ENCODE peak calls at places on chromosomes 13 and 19, in six cellular contexts. One of them, this sample, is unnamed.

GRCh38 chr13:72453161-72453560 is 274.3 kb downstream of the MZT1 start:
- DNase-seq in OCI-LY7: no peak
- DNase-seq in tibial nerve: no peak
- DNase-seq in heart right ventricle: no peak
- DNase-seq in fibroblast of lung: no peak
- DNase-seq in AG04450: no peak
- DNase-seq in this sample: no peak

GRCh38 chr19:6103217-6103644 is 7.1 kb downstream of the RFX2 start:
- DNase-seq in AG04450: peak; percentile 56
- DNase-seq in tibial nerve: peak; percentile 53
- DNase-seq in fibroblast of lung: peak; percentile 84
- DNase-seq in heart right ventricle: peak; percentile 61
- DNase-seq in OCI-LY7: no peak
- DNase-seq in this sample: no peak

GRCh38 chr19:3660493-3661219 is 34.1 kb upstream of the CACTIN start:
- DNase-seq in tibial nerve: no peak
- DNase-seq in heart right ventricle: no peak
- DNase-seq in OCI-LY7: no peak
- DNase-seq in AG04450: no peak
- DNase-seq in fibroblast of lung: no peak
- DNase-seq in this sample: no peak

GRCh38 chr19:49327878-49328544 is 3.0 kb upstream of the SLC6A16 start:
- DNase-seq in OCI-LY7: peak; percentile 87
- DNase-seq in fibroblast of lung: peak; percentile 20
- DNase-seq in AG04450: no peak
- DNase-seq in tibial nerve: no peak
- DNase-seq in heart right ventricle: no peak
- DNase-seq in this sample: no peak

GRCh38 chr13:52738719-52739467 is 727 bp downstream of the CNMD start:
- DNase-seq in AG04450: no peak
- DNase-seq in fibroblast of lung: no peak
- DNase-seq in OCI-LY7: no peak
- DNase-seq in tibial nerve: no peak
- DNase-seq in heart right ventricle: no peak
- DNase-seq in this sample: peak; percentile 9

GRCh38 chr19:1925544-1925943 is 15.4 kb upstream of the CSNK1G2 start:
- DNase-seq in OCI-LY7: no peak
- DNase-seq in tibial nerve: no peak
- DNase-seq in AG04450: no peak
- DNase-seq in fibroblast of lung: no peak
- DNase-seq in heart right ventricle: no peak
- DNase-seq in this sample: no peak

GRCh38 chr13:40315416-40316064 is 350.9 kb downstream of the FOXO1 start:
- DNase-seq in heart right ventricle: no peak
- DNase-seq in OCI-LY7: peak; percentile 37
- DNase-seq in tibial nerve: no peak
- DNase-seq in fibroblast of lung: no peak
- DNase-seq in AG04450: no peak
- DNase-seq in this sample: no peak

GRCh38 chr13:20776751-20777150 is 3.0 kb upstream of the EEF1AKMT1 start:
- DNase-seq in tibial nerve: no peak
- DNase-seq in heart right ventricle: no peak
- DNase-seq in AG04450: no peak
- DNase-seq in OCI-LY7: no peak
- DNase-seq in fibroblast of lung: no peak
- DNase-seq in this sample: no peak

GRCh38 chr13:105997436-105998232 is 537.8 kb downstream of the EFNB2 start:
- DNase-seq in tibial nerve: no peak
- DNase-seq in OCI-LY7: no peak
- DNase-seq in fibroblast of lung: no peak
- DNase-seq in heart right ventricle: no peak
- DNase-seq in AG04450: no peak
- DNase-seq in this sample: no peak

GRCh38 chr19:31294189-31294588 is 55.0 kb downstream of the TSHZ3 start:
- DNase-seq in OCI-LY7: no peak
- DNase-seq in AG04450: no peak
- DNase-seq in tibial nerve: no peak
- DNase-seq in heart right ventricle: no peak
- DNase-seq in fibroblast of lung: no peak
- DNase-seq in this sample: no peak

GRCh38 chr19:54133312-54133956 is 4.1 kb upstream of the CNOT3 start:
- DNase-seq in fibroblast of lung: no peak
- DNase-seq in OCI-LY7: no peak
- DNase-seq in tibial nerve: no peak
- DNase-seq in heart right ventricle: no peak
- DNase-seq in AG04450: peak; percentile 74
- DNase-seq in this sample: no peak

GRCh38 chr19:17235618-17236413 is 9.8 kb downstream of the OCEL1 start:
- DNase-seq in AG04450: peak; percentile 36
- DNase-seq in heart right ventricle: peak; percentile 77
- DNase-seq in tibial nerve: peak; percentile 54
- DNase-seq in fibroblast of lung: peak; percentile 72
- DNase-seq in OCI-LY7: peak; percentile 82
- DNase-seq in this sample: peak; percentile 7

GRCh38 chr19:17236831-17237543 is 8.7 kb downstream of the NR2F6 start:
- DNase-seq in AG04450: no peak
- DNase-seq in heart right ventricle: no peak
- DNase-seq in OCI-LY7: no peak
- DNase-seq in tibial nerve: no peak
- DNase-seq in fibroblast of lung: no peak
- DNase-seq in this sample: no peak

GRCh38 chr19:17236414-17236716 is 9.4 kb downstream of the NR2F6 start:
- DNase-seq in AG04450: no peak
- DNase-seq in tibial nerve: no peak
- DNase-seq in fibroblast of lung: no peak
- DNase-seq in heart right ventricle: no peak
- DNase-seq in OCI-LY7: no peak
- DNase-seq in this sample: no peak

GRCh38 chr19:17232258-17232657 is 6.2 kb downstream of the OCEL1 start:
- DNase-seq in tibial nerve: no peak
- DNase-seq in heart right ventricle: no peak
- DNase-seq in OCI-LY7: no peak
- DNase-seq in AG04450: no peak
- DNase-seq in fibroblast of lung: no peak
- DNase-seq in this sample: no peak

DNA sequence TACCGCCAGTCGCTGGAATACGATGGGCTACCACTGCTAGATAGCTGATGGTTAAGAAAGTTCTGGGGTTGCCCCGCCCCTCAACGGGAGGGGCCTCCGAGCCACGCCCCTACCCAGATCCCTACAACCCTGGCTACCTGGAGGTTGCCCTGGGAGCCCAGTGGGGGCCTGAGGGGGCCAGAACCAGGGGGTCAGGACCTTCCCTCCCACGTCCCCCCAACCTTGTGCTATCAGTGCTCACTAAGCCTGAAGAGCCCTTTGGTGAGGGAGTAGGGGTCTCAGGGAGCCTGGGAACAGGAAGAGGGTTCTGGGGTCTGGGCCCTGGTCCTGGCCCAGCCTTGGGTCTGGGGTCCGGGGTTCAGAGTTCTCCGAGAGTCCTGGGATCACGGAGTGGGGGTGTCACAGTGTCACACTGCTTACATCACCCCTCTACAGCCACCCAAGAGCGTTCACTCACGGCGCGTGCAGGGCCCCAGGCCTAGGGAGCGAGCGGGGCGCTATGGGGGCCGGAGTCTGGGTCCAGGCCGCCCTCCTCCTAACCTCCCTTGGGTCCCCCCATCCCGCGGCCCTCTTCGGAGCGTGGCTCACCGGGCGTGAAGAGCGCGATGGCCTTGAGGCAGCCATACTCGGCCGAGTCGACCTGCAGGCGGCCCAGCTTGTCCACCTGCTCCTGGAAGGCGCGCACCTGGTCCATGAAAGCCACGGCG is 9.0 kb downstream of the OCEL1 start:
- DNase-seq in OCI-LY7: peak; percentile 73
- DNase-seq in heart right ventricle: peak; percentile 50
- DNase-seq in fibroblast of lung: peak; percentile 50
- DNase-seq in AG04450: no peak
- DNase-seq in tibial nerve: no peak
- DNase-seq in this sample: no peak
- H3K27ac ChIP-seq in OCI-LY7: peak overlapping the region; percentile 58
- H3K27ac ChIP-seq in heart right ventricle: peak overlapping the region; percentile 72
- H3K27ac ChIP-seq in fibroblast of lung: peak overlapping the region; percentile 27
- H3K27ac ChIP-seq in AG04450: peak overlapping the region; percentile 52
- H3K27ac ChIP-seq in tibial nerve: peak overlapping the region; percentile 47
- H3K27ac ChIP-seq in this sample: peak overlapping the region; percentile 35

DNA sequence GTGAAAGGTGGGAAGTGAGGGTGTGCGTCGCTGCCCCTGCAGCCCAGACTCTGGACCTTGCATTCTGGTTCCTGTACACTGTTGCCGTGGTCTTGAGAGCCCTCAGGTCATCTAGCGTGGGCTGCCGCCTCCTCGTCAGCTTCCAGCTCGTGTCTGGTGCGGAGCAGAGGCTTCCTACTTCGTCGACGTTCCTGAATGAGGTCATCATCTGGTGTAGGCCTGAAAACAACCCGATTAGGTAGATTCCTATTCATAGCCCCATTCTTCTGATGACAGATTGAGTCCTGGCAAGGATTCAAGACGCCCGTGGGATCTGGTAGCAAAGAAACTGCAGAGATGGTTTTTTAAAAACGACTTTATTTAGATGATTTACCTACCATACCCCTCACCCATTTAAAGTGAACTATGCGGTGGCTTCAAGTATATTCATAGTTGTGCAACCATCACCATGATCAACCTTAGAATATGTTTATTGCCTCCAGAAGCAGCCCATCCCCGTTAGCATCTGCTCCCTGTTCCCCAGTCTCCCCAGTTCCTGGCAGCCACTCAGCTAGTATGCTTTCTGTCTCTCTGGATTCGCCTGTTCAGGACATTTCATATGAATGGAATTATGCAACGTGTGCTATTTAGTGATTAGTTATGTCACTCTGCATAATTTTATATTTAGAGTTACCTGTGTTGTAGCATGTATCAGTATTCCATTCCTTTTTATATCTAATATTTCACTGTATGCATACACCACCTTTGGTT is 13.8 kb downstream of the NAXD start:
- DNase-seq in tibial nerve: no peak
- DNase-seq in AG04450: no peak
- DNase-seq in OCI-LY7: no peak
- DNase-seq in fibroblast of lung: no peak
- DNase-seq in heart right ventricle: no peak
- DNase-seq in this sample: no peak
- H3K27ac ChIP-seq in tibial nerve: no peak overlapping the region
- H3K27ac ChIP-seq in AG04450: no peak overlapping the region
- H3K27ac ChIP-seq in OCI-LY7: no peak overlapping the region
- H3K27ac ChIP-seq in fibroblast of lung: no peak overlapping the region
- H3K27ac ChIP-seq in heart right ventricle: no peak overlapping the region
- H3K27ac ChIP-seq in this sample: no peak overlapping the region

DNA sequence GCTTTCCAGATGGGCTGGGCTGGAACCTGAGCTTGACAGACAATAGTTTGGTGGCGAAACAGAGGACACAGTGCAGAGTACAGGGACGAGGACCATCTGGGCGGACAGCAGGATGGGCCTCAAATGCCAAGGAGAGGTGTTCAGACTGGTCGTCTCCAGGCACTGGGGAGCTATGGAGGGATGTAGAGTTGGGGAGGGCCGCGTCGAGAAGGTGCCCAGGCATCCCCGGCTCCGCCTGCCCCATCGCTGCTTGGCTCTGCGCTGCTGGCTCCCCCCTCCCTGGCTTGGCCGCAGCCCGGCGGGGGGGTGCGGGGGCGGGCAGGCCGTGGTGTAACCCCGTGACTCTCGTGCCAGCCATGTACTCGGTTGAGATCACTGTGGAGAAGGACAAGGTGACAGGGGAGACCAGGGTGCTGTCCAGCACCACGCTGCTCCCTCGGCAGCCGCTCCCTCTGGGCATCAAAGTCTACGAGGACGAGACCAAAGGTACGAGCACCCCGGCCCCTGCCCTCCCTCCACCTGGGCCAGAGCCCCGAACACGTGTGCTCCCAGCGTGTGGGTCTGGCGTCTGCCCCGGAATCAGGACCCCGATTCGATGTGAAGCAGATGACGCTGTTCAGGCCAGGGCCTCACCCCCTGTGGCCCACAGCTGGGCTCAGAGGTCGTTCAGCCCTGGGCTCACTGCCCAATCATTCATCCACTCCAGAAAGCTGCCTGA is 10.8 kb upstream of the MISP start:
- DNase-seq in OCI-LY7: no peak
- DNase-seq in AG04450: no peak
- DNase-seq in heart right ventricle: no peak
- DNase-seq in fibroblast of lung: no peak
- DNase-seq in tibial nerve: no peak
- DNase-seq in this sample: peak; percentile 18
- H3K27ac ChIP-seq in OCI-LY7: no peak overlapping the region
- H3K27ac ChIP-seq in AG04450: no peak overlapping the region
- H3K27ac ChIP-seq in heart right ventricle: no peak overlapping the region
- H3K27ac ChIP-seq in fibroblast of lung: no peak overlapping the region
- H3K27ac ChIP-seq in tibial nerve: no peak overlapping the region
- H3K27ac ChIP-seq in this sample: no peak overlapping the region

GRCh38 chr13:112727581-112727980 is 37.7 kb downstream of the ATP11A start:
- DNase-seq in OCI-LY7: no peak
- DNase-seq in heart right ventricle: no peak
- DNase-seq in tibial nerve: no peak
- DNase-seq in AG04450: no peak
- DNase-seq in fibroblast of lung: no peak
- DNase-seq in this sample: no peak

GRCh38 chr13:112723771-112724170 is 33.9 kb downstream of the ATP11A start:
- DNase-seq in OCI-LY7: no peak
- DNase-seq in fibroblast of lung: no peak
- DNase-seq in AG04450: no peak
- DNase-seq in tibial nerve: no peak
- DNase-seq in heart right ventricle: no peak
- DNase-seq in this sample: no peak

GRCh38 chr13:112726018-112726767 is 36.4 kb downstream of the ATP11A start:
- DNase-seq in heart right ventricle: no peak
- DNase-seq in tibial nerve: no peak
- DNase-seq in fibroblast of lung: no peak
- DNase-seq in OCI-LY7: no peak
- DNase-seq in AG04450: no peak
- DNase-seq in this sample: no peak

GRCh38 chr13:112724788-112725345 is 35.0 kb downstream of the ATP11A start:
- DNase-seq in AG04450: no peak
- DNase-seq in tibial nerve: no peak
- DNase-seq in heart right ventricle: no peak
- DNase-seq in fibroblast of lung: no peak
- DNase-seq in OCI-LY7: no peak
- DNase-seq in this sample: no peak

GRCh38 chr13:112725346-112726017 is 35.6 kb downstream of the ATP11A start:
- DNase-seq in fibroblast of lung: no peak
- DNase-seq in tibial nerve: no peak
- DNase-seq in AG04450: no peak
- DNase-seq in heart right ventricle: no peak
- DNase-seq in OCI-LY7: no peak
- DNase-seq in this sample: no peak
- H3K27ac ChIP-seq in fibroblast of lung: no peak overlapping the region
- H3K27ac ChIP-seq in tibial nerve: no peak overlapping the region
- H3K27ac ChIP-seq in AG04450: no peak overlapping the region
- H3K27ac ChIP-seq in heart right ventricle: peak overlapping the region; percentile 91
- H3K27ac ChIP-seq in OCI-LY7: no peak overlapping the region
- H3K27ac ChIP-seq in this sample: peak overlapping the region; percentile 72

DNA sequence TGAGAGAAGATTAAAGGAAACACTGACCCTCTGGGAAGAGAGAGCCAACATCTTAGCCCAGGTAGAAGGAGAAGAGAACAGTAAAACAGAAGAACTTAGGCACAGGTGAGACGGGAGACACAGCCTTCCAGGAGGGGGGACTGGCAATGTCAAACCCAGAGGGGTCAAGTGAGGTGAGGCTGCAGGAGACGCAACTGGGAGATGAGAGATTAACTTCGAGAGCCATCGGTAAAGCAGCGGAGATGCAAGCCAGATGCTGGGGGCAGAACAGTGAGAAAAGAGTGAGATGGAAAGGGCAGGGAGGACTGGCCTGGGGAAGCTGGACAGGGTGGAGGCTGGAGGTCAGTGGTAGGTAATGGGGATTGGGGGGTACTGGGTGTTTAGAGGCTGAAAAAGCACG is 5.2 kb downstream of the INSR start:
- DNase-seq in AG04450: no peak
- DNase-seq in OCI-LY7: no peak
- DNase-seq in heart right ventricle: no peak
- DNase-seq in tibial nerve: no peak
- DNase-seq in fibroblast of lung: no peak
- DNase-seq in this sample: no peak
- H3K27ac ChIP-seq in AG04450: no peak overlapping the region
- H3K27ac ChIP-seq in OCI-LY7: no peak overlapping the region
- H3K27ac ChIP-seq in heart right ventricle: peak overlapping the region; percentile 14
- H3K27ac ChIP-seq in tibial nerve: no peak overlapping the region
- H3K27ac ChIP-seq in fibroblast of lung: no peak overlapping the region
- H3K27ac ChIP-seq in this sample: no peak overlapping the region